ENCODE peak calls at places on chromosomes 13 and 19, in ten cellular contexts. One of them, this sample, is unnamed.

GRCh38 chr19:18515959-18516358 is 5.9 kb downstream of the ELL start:
- DNase-seq in HCT116: no peak
- DNase-seq in NB4: no peak
- DNase-seq in adrenal gland: no peak
- DNase-seq in transverse colon: no peak
- DNase-seq in HepG2: no peak
- DNase-seq in heart left ventricle: no peak
- DNase-seq in tibial nerve: no peak
- DNase-seq in suprapubic skin: no peak
- DNase-seq in A549: no peak
- DNase-seq in this sample: no peak

GRCh38 chr13:44434441-44435141 is 61.0 kb downstream of the SERP2 start:
- DNase-seq in suprapubic skin: no peak
- DNase-seq in heart left ventricle: no peak
- DNase-seq in A549: no peak
- DNase-seq in HCT116: no peak
- DNase-seq in NB4: no peak
- DNase-seq in HepG2: no peak
- DNase-seq in adrenal gland: no peak
- DNase-seq in transverse colon: no peak
- DNase-seq in tibial nerve: no peak
- DNase-seq in this sample: no peak

GRCh38 chr19:52665529-52665928 is 27.4 kb upstream of the ZNF83 start:
- DNase-seq in HepG2: no peak
- DNase-seq in transverse colon: no peak
- DNase-seq in adrenal gland: no peak
- DNase-seq in tibial nerve: no peak
- DNase-seq in HCT116: peak; percentile 53
- DNase-seq in suprapubic skin: no peak
- DNase-seq in A549: no peak
- DNase-seq in heart left ventricle: no peak
- DNase-seq in NB4: no peak
- DNase-seq in this sample: no peak

GRCh38 chr19:2254052-2254872 is 2.0 kb downstream of the JSRP1 start:
- DNase-seq in HepG2: peak; percentile 64
- DNase-seq in tibial nerve: no peak
- DNase-seq in adrenal gland: no peak
- DNase-seq in HCT116: no peak
- DNase-seq in heart left ventricle: no peak
- DNase-seq in transverse colon: no peak
- DNase-seq in suprapubic skin: no peak
- DNase-seq in A549: no peak
- DNase-seq in NB4: no peak
- DNase-seq in this sample: no peak

GRCh38 chr13:41995946-41996345 is 35.0 kb upstream of the VWA8 start:
- DNase-seq in heart left ventricle: no peak
- DNase-seq in A549: no peak
- DNase-seq in adrenal gland: no peak
- DNase-seq in NB4: peak; percentile 86
- DNase-seq in HepG2: peak; percentile 4
- DNase-seq in transverse colon: no peak
- DNase-seq in suprapubic skin: no peak
- DNase-seq in tibial nerve: no peak
- DNase-seq in HCT116: no peak
- DNase-seq in this sample: no peak

GRCh38 chr13:111620586-111620985 is 300.1 kb downstream of the TEX29 start:
- DNase-seq in adrenal gland: no peak
- DNase-seq in suprapubic skin: no peak
- DNase-seq in A549: no peak
- DNase-seq in heart left ventricle: no peak
- DNase-seq in HepG2: no peak
- DNase-seq in NB4: no peak
- DNase-seq in transverse colon: no peak
- DNase-seq in tibial nerve: no peak
- DNase-seq in HCT116: no peak
- DNase-seq in this sample: no peak

GRCh38 chr13:110615322-110616102 is at the start of gene NAXD:
- DNase-seq in transverse colon: peak; percentile 94
- DNase-seq in A549: peak; percentile 99
- DNase-seq in adrenal gland: peak; percentile 96
- DNase-seq in HCT116: peak; percentile 90
- DNase-seq in tibial nerve: peak; percentile 84
- DNase-seq in HepG2: peak; percentile 89
- DNase-seq in suprapubic skin: peak; percentile 93
- DNase-seq in heart left ventricle: peak; percentile 98
- DNase-seq in NB4: peak; percentile 97
- DNase-seq in this sample: peak; percentile 94

GRCh38 chr13:35764359-35765015 is 288.0 kb upstream of the MAB21L1 start:
- DNase-seq in HepG2: no peak
- DNase-seq in adrenal gland: no peak
- DNase-seq in transverse colon: no peak
- DNase-seq in A549: no peak
- DNase-seq in NB4: no peak
- DNase-seq in HCT116: no peak
- DNase-seq in tibial nerve: no peak
- DNase-seq in heart left ventricle: no peak
- DNase-seq in suprapubic skin: no peak
- DNase-seq in this sample: no peak

GRCh38 chr13:101979825-101980224 is 422.0 kb downstream of the FGF14 start:
- DNase-seq in A549: no peak
- DNase-seq in tibial nerve: no peak
- DNase-seq in HepG2: no peak
- DNase-seq in NB4: no peak
- DNase-seq in suprapubic skin: no peak
- DNase-seq in HCT116: no peak
- DNase-seq in transverse colon: no peak
- DNase-seq in heart left ventricle: no peak
- DNase-seq in adrenal gland: no peak
- DNase-seq in this sample: no peak

GRCh38 chr19:6772028-6772865 is at the start of gene VAV1:
- DNase-seq in tibial nerve: no peak
- DNase-seq in HCT116: no peak
- DNase-seq in NB4: peak; percentile 93
- DNase-seq in transverse colon: peak; percentile 84
- DNase-seq in A549: no peak
- DNase-seq in HepG2: no peak
- DNase-seq in suprapubic skin: peak; percentile 84
- DNase-seq in heart left ventricle: peak; percentile 65
- DNase-seq in adrenal gland: peak; percentile 43
- DNase-seq in this sample: no peak

GRCh38 chr19:49272204-49272603 is 52.8 kb downstream of the SLC6A16 start:
- DNase-seq in adrenal gland: no peak
- DNase-seq in A549: no peak
- DNase-seq in NB4: no peak
- DNase-seq in suprapubic skin: no peak
- DNase-seq in heart left ventricle: no peak
- DNase-seq in HCT116: peak; percentile 50
- DNase-seq in transverse colon: no peak
- DNase-seq in HepG2: no peak
- DNase-seq in tibial nerve: no peak
- DNase-seq in this sample: no peak

DNA sequence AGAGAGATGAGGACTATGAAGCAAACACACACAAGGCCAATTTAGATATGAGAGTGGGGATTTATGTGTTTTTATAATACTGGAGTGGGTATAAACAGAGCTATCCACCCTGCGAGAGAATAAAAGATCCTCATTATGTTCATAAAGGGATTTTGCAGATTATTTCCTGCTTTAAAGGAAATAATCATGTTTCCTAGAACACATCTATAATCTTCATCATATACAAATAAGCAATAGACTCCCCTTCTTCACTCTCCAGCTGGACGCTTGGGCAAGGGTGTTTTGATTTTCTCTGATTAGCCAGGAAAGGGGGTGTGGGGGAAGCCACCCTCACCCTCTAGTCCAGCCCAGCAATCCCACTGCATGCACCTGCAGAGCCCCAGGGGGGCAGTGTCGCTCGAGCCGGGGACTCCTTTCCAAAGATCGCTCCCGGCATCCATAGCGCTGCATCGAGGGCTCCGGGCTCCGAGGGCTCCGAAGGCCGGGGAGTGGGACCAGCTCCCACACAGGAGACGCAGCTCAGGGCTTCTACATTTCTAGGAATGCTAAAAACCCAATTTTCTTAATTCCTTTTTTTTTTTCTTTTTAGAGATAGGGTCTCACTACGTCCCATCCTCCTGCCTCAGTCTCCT is 38.6 kb downstream of the LATS2 start:
- DNase-seq in transverse colon: no peak
- DNase-seq in HCT116: no peak
- DNase-seq in NB4: no peak
- DNase-seq in HepG2: peak; percentile 23
- DNase-seq in tibial nerve: no peak
- DNase-seq in adrenal gland: no peak
- DNase-seq in suprapubic skin: no peak
- DNase-seq in A549: no peak
- DNase-seq in heart left ventricle: no peak
- DNase-seq in this sample: no peak
- TF ChIP-seq CTCF in transverse colon: no peak
- TF ChIP-seq CTCF in HCT116: no peak
- TF ChIP-seq CTCF in NB4: peak; percentile 8
- TF ChIP-seq CTCF in HepG2: peak; percentile 64
- TF ChIP-seq CTCF in tibial nerve: no peak
- TF ChIP-seq CTCF in adrenal gland: no peak
- TF ChIP-seq CTCF in suprapubic skin: no peak
- TF ChIP-seq CTCF in A549: no peak
- TF ChIP-seq CTCF in heart left ventricle: no peak
- TF ChIP-seq CTCF in this sample: no peak

GRCh38 chr19:5435642-5436017 is 19.6 kb upstream of the ZNRF4 start:
- DNase-seq in adrenal gland: no peak
- DNase-seq in transverse colon: no peak
- DNase-seq in tibial nerve: no peak
- DNase-seq in heart left ventricle: no peak
- DNase-seq in HepG2: no peak
- DNase-seq in NB4: no peak
- DNase-seq in HCT116: no peak
- DNase-seq in suprapubic skin: no peak
- DNase-seq in A549: no peak
- DNase-seq in this sample: no peak

GRCh38 chr19:5436948-5437306 is 18.3 kb upstream of the ZNRF4 start:
- DNase-seq in heart left ventricle: no peak
- DNase-seq in NB4: no peak
- DNase-seq in HepG2: no peak
- DNase-seq in HCT116: no peak
- DNase-seq in A549: no peak
- DNase-seq in adrenal gland: no peak
- DNase-seq in tibial nerve: no peak
- DNase-seq in transverse colon: no peak
- DNase-seq in suprapubic skin: no peak
- DNase-seq in this sample: no peak

GRCh38 chr19:5434970-5435641 is 20.1 kb upstream of the ZNRF4 start:
- DNase-seq in adrenal gland: peak; percentile 24
- DNase-seq in HCT116: peak; percentile 74
- DNase-seq in tibial nerve: no peak
- DNase-seq in HepG2: peak; percentile 42
- DNase-seq in NB4: no peak
- DNase-seq in heart left ventricle: no peak
- DNase-seq in A549: peak; percentile 86
- DNase-seq in transverse colon: no peak
- DNase-seq in suprapubic skin: no peak
- DNase-seq in this sample: no peak

GRCh38 chr19:5434351-5434917 is 20.8 kb upstream of the ZNRF4 start:
- DNase-seq in tibial nerve: no peak
- DNase-seq in adrenal gland: no peak
- DNase-seq in transverse colon: no peak
- DNase-seq in heart left ventricle: no peak
- DNase-seq in suprapubic skin: no peak
- DNase-seq in HCT116: peak; percentile 39
- DNase-seq in NB4: no peak
- DNase-seq in A549: no peak
- DNase-seq in HepG2: no peak
- DNase-seq in this sample: no peak

GRCh38 chr19:5436101-5436947 is 18.9 kb upstream of the ZNRF4 start:
- DNase-seq in HCT116: no peak
- DNase-seq in A549: peak; percentile 92
- DNase-seq in adrenal gland: no peak
- DNase-seq in suprapubic skin: no peak
- DNase-seq in NB4: no peak
- DNase-seq in HepG2: no peak
- DNase-seq in transverse colon: no peak
- DNase-seq in tibial nerve: no peak
- DNase-seq in heart left ventricle: peak; percentile 31
- DNase-seq in this sample: no peak
- TF ChIP-seq POLR2A in HCT116: no peak
- TF ChIP-seq POLR2A in A549: no peak
- TF ChIP-seq POLR2A in adrenal gland: no peak
- TF ChIP-seq POLR2A in suprapubic skin: no peak
- TF ChIP-seq POLR2A in NB4: no peak
- TF ChIP-seq POLR2A in HepG2: no peak
- TF ChIP-seq POLR2A in transverse colon: no peak
- TF ChIP-seq POLR2A in tibial nerve: no peak
- TF ChIP-seq POLR2A in heart left ventricle: no peak
- TF ChIP-seq POLR2A in this sample: no peak

DNA sequence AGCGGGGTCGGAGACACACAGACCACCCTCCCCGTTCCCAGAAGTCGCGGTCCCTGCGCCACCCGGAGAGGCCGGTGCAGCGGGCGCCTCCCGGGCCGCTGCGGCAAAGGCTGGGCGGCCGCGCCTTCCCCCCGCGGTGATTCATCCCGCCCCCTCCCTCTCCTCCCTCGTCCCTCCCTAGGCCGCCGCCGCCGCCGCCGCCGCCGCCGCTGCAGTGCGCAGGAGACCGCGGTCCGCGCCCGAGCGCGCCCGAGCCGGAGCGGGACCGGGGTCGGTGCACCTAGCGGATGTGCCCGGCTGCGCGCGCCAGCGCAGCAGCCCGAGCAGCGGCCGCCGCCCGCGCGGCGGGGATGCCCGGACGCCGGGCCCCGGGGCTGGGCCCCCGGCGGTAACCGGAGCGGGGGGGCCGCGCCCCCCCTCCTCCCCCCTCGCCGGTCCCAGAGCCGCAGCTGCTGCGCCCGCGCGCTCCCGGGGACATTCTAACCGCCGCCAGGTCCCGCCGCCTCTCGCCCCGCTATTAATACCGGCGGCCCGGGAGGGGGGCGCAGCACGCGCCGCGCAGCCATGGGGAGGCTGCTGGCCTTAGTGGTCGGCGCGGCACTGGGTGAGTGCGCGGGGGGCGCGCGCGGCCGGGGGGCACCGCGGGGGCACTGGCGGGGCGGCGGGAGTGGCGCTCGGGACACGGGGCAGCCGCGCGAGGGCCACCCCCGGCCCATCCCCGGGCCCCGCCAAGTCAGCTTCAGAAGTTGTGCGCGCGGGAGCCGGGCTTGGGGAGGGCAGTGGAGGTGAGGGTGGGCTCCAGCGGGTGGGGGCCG is at the start of gene SCN1B:
- DNase-seq in HCT116: peak; percentile 22
- DNase-seq in tibial nerve: no peak
- DNase-seq in suprapubic skin: no peak
- DNase-seq in transverse colon: peak; percentile 46
- DNase-seq in NB4: peak; percentile 60
- DNase-seq in A549: peak; percentile 91
- DNase-seq in heart left ventricle: peak; percentile 74
- DNase-seq in adrenal gland: peak; percentile 75
- DNase-seq in HepG2: peak; percentile 31
- DNase-seq in this sample: peak; percentile 69
- TF ChIP-seq CTCF in HCT116: no peak
- TF ChIP-seq CTCF in tibial nerve: no peak
- TF ChIP-seq CTCF in suprapubic skin: no peak
- TF ChIP-seq CTCF in transverse colon: no peak
- TF ChIP-seq CTCF in NB4: no peak
- TF ChIP-seq CTCF in A549: no peak
- TF ChIP-seq CTCF in heart left ventricle: no peak
- TF ChIP-seq CTCF in adrenal gland: no peak
- TF ChIP-seq CTCF in HepG2: no peak
- TF ChIP-seq CTCF in this sample: no peak

GRCh38 chr19:789473-790052 is 7.7 kb upstream of the PTBP1 start:
- DNase-seq in HepG2: peak; percentile 58
- DNase-seq in HCT116: no peak
- DNase-seq in transverse colon: no peak
- DNase-seq in tibial nerve: no peak
- DNase-seq in heart left ventricle: no peak
- DNase-seq in A549: no peak
- DNase-seq in adrenal gland: no peak
- DNase-seq in suprapubic skin: no peak
- DNase-seq in NB4: peak; percentile 20
- DNase-seq in this sample: no peak
- TF ChIP-seq POLR2A in HepG2: peak; percentile 11
- TF ChIP-seq POLR2A in HCT116: no peak
- TF ChIP-seq POLR2A in transverse colon: no peak
- TF ChIP-seq POLR2A in tibial nerve: no peak
- TF ChIP-seq POLR2A in heart left ventricle: no peak
- TF ChIP-seq POLR2A in A549: no peak
- TF ChIP-seq POLR2A in adrenal gland: no peak
- TF ChIP-seq POLR2A in suprapubic skin: no peak
- TF ChIP-seq POLR2A in NB4: no peak
- TF ChIP-seq POLR2A in this sample: no peak